ENCODE peak calls at places on chromosomes 1 and 21, in six cellular contexts. W is upper lobe of left lung, J is A549, B is K562, N is HepG2, V is GM12878. G is an unnamed sample.

GRCh38 chr1:168598125-168598524 is 21.7 kb downstream of the XCL1 start:
- ATAC-seq in B (no peak), J (no peak), W (no peak), V (no peak), N (no peak), G (no peak)

GRCh38 chr1:42806593-42806992 is 10.3 kb upstream of the ERMAP start:
- ATAC-seq in W (no peak), V (no peak), N (no peak), J (no peak), B (no peak), G (no peak)

GRCh38 chr1:228158690-228159665 is 6.6 kb upstream of the IBA57 start:
- ATAC-seq in W (no peak), N (no peak), V (no peak), B (no peak), J (no peak), G (no peak)

GRCh38 chr1:186722711-186723309 is 42.6 kb upstream of the PTGS2 start:
- ATAC-seq in V (peak), J (no peak), N (peak), B (peak), W (peak), G (no peak)

GRCh38 chr1:10475510-10475909 is 760 bp downstream of the PEX14 start:
- ATAC-seq in N (no peak), B (peak), W (no peak), V (no peak), J (no peak), G (no peak)

GRCh38 chr1:38973659-38974437 is 17.2 kb upstream of the AKIRIN1 start:
- ATAC-seq in W (no peak), B (peak), N (no peak), V (no peak), J (no peak), G (no peak)

GRCh38 chr1:4854379-4854778 is 200.0 kb downstream of the AJAP1 start:
- ATAC-seq in V (no peak), B (no peak), W (no peak), J (no peak), N (no peak), G (no peak)

GRCh38 chr1:162551969-162552683 is 9.4 kb upstream of the UAP1 start:
- ATAC-seq in V (no peak), J (no peak), W (peak), N (no peak), B (no peak), G (peak)

GRCh38 chr1:84478876-84479868 is at the start of gene RPF1:
- ATAC-seq in V (peak), N (peak), W (peak), J (peak), B (peak), G (peak)
- TF ChIP-seq EP300 in V (no peak), N (no peak), W (no peak), J (no peak), B (no peak), G (no peak)

DNA sequence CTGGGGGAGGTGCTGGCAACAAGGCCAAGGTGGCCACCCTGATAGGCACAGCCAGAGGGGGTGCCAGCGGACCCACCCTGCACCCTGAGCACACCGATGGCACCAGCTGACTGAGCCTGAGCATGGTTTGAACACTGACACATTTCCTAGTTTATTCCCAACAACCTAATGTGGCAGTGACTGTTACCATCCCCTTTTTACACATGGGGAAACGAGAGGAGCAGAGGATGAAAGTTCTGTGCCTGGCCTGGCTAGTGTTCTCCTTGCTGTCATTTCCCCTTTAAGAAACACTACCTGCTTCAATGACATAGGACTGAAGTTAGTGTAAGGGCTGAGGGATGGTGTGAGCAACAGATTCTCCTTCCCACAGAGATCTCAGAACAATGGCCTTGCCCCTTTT is 15.3 kb downstream of the CLDN14 start:
- ATAC-seq in J (no peak), B (no peak), W (no peak), V (peak), N (no peak), G (no peak)
- H3K4me3 ChIP-seq in J (no peak), B (no peak), W (no peak), V (no peak), N (no peak), G (no peak)

DNA sequence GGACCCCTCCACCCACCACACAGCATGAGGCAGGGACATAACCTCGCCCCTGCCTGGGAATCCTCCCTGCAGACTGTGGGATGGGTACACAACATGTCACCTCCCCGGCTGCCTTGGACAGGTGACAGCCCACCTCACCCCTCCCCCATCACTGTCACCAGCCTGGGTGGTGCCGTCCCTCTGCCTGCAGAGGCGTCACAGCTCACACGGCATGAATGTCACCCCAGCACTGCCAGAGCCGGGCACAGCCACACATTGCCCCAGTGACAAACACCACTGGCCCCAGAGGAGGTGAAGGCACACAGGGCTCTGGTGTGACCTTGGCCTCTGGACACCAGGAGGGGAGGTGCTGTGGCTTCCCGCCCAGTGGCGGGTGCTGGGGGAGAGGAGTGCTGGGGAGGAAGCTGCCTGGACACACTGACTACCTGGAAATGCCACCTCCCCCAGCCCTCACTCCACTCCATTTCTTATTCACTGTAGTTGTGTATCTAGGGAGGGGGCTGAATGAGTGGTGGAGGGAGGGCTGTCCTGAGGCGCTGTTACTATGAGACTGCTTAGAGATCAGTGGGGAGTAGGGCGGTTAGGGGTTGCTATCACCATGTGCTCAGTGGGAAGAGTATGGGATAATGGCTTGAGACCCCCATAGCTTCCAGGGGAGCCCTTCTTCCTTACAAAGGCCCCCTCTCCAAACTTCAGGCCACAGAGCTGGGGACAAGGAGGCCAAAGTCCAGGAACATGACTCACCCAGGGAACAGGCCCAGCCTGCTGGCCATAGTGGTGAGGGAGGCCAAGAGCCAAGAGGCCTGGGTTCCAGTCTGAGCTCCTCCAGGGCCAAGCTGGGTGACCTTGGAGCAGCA is 40.3 kb downstream of the AHDC1 start:
- ATAC-seq in B (peak), V (no peak), N (peak), J (peak), W (peak), G (peak)
- TF ChIP-seq POLR2A in B (no peak), V (no peak), N (no peak), J (no peak), W (no peak), G (no peak)

GRCh38 chr1:6353948-6354658 is 39.5 kb downstream of the ACOT7 start:
- ATAC-seq in V (no peak), J (peak), W (peak), N (peak), B (no peak), G (no peak)
- TF ChIP-seq EP300 in V (no peak), J (no peak), W (no peak), N (no peak), B (no peak), G (no peak)

GRCh38 chr1:156126043-156126700 is 11.7 kb downstream of the LMNA start:
- ATAC-seq in W (peak), J (peak), B (peak), N (no peak), V (peak), G (peak)
- H3K4me3 ChIP-seq in W (peak), J (peak), B (peak), N (no peak), V (peak), G (no peak)

DNA sequence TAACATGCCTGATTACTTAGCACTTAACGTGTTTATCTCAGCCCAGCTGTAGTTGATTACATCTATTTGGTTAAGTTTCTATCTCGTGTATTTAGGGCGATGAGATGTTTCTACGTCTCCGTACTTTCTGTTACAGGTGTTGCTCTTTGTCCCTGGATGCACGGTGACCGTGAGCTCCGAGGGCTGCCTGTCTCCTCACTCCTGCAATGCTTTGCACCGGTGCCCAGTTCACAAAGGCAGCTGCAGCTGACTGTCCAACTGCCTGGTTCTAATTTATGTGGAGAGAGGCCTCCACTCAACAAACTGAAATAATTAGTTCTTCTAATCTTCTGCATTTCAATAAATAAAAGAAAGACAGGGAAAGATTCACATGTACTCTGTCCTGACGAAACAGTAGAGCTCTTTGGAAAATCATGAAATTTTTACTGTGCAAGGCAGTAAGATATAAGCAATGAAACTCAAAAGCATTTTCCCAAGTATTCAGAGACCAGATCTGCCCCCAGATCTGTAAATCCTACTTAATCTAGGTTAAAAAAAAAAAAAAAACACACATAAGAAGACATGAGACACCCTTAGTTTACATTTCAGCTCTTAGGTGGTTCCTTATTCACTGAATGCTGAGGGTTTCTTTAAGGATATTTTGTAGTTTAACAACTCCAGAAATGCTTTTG is 108.2 kb downstream of the TGFBR3 start:
- ATAC-seq in V (no peak), J (no peak), N (no peak), W (no peak), B (no peak), G (peak)
- TF ChIP-seq POLR2A in V (no peak), J (no peak), N (no peak), W (no peak), B (no peak), G (no peak)

GRCh38 chr1:201254625-201255469 is 28.5 kb upstream of the PKP1 start:
- ATAC-seq in N (peak), V (peak), B (peak), W (peak), J (peak), G (peak)
- TF ChIP-seq EP300 in N (no peak), V (no peak), B (no peak), W (no peak), J (no peak), G (no peak)

GRCh38 chr1:150514260-150514659 is 1.3 kb upstream of the FALEC start:
- ATAC-seq in J (no peak), W (no peak), V (no peak), B (no peak), N (no peak), G (no peak)

GRCh38 chr1:150516050-150516591 is 569 bp downstream of the FALEC start:
- ATAC-seq in V (peak), B (peak), N (peak), W (peak), J (peak), G (no peak)

GRCh38 chr1:150514913-150515327 is 632 bp upstream of the FALEC start:
- ATAC-seq in W (no peak), B (peak), J (no peak), V (no peak), N (peak), G (no peak)

GRCh38 chr1:150515328-150516049 is at the start of gene FALEC:
- ATAC-seq in B (peak), N (peak), V (peak), J (peak), W (peak), G (peak)

GRCh38 chr1:150516616-150517015 is 1.1 kb downstream of the FALEC start:
- ATAC-seq in V (peak), B (peak), W (no peak), N (peak), J (no peak), G (no peak)
- H3K4me3 ChIP-seq in V (peak), B (peak), W (peak), N (peak), J (peak), G (peak)